ENCODE peak calls at places on chromosomes 13 and 19, in five cellular contexts. D is glutamatergic neuron, A is WTC11, J is ascending aorta, F is cardiac muscle cell. I is an unnamed sample.

GRCh38 chr13:73025212-73026012 is 33.4 kb upstream of the KLF5 start:
- DNase-seq in A (no peak), F (peak), D (no peak), J (no peak), I (no peak)

GRCh38 chr19:46718934-46719551 is 2.1 kb upstream of the PRKD2 start:
- DNase-seq in A (no peak), F (no peak), D (no peak), J (no peak), I (no peak)

GRCh38 chr13:19156013-19156825 is 25.4 kb downstream of the TUBA3C start:
- DNase-seq in A (no peak), D (no peak), F (no peak), J (no peak), I (no peak)

GRCh38 chr13:111857336-111857735 is 209.6 kb upstream of the SOX1 start:
- DNase-seq in F (no peak), D (no peak), A (no peak), J (no peak), I (no peak)

GRCh38 chr19:40348125-40348913 is at the start of the genes C19orf47 and PLD3:
- DNase-seq in J (peak), A (peak), D (peak), F (peak), I (peak)

GRCh38 chr13:36282818-36283432 is 14.7 kb downstream of the CCDC169 start:
- DNase-seq in A (no peak), D (no peak), J (no peak), F (peak), I (no peak)

GRCh38 chr13:99442273-99442895 is 58.9 kb upstream of the TM9SF2 start:
- DNase-seq in A (peak), J (no peak), D (no peak), F (peak), I (peak)

GRCh38 chr13:24323036-24323738 is 13.8 kb downstream of the C1QTNF9 start:
- DNase-seq in F (no peak), J (no peak), A (no peak), D (no peak), I (no peak)

GRCh38 chr13:71320452-71320851 is 546.6 kb downstream of the DACH1 start:
- DNase-seq in F (peak), D (peak), A (peak), J (no peak), I (no peak)

GRCh38 chr19:40217921-40218890 is at the start of gene TTC9B:
- DNase-seq in A (peak), D (peak), F (no peak), J (no peak), I (peak)

GRCh38 chr13:35349673-35350278 is 126.7 kb downstream of the MAB21L1 start:
- DNase-seq in F (peak), D (no peak), A (no peak), J (no peak), I (no peak)

GRCh38 chr19:41691268-41691970 is 3.3 kb upstream of the CEACAM7 start:
- DNase-seq in A (peak), F (peak), J (peak), D (peak), I (no peak)

GRCh38 chr19:35223856-35224505 is 4.6 kb downstream of the FAM187B start:
- DNase-seq in D (no peak), F (no peak), A (no peak), J (no peak), I (no peak)

GRCh38 chr19:18373892-18374629 is 11.9 kb upstream of the GDF15 start:
- DNase-seq in A (peak), J (peak), D (peak), F (peak), I (peak)

GRCh38 chr13:34391071-34391470 is 551.0 kb upstream of the NBEA start:
- DNase-seq in F (peak), J (no peak), A (no peak), D (no peak), I (no peak)

GRCh38 chr19:18478545-18479311 is 40.8 kb upstream of the ISYNA1 start:
- DNase-seq in J (peak), A (no peak), F (peak), D (no peak), I (no peak)

GRCh38 chr13:26423634-26424033 is 133.8 kb upstream of the WASF3 start:
- DNase-seq in F (peak), J (peak), D (no peak), A (no peak), I (no peak)

GRCh38 chr19:43779820-43780219 is 953 bp downstream of the KCNN4 start:
- DNase-seq in A (no peak), D (no peak), F (no peak), J (no peak), I (no peak)

GRCh38 chr19:4366666-4367335 is 23.4 kb downstream of the MPND start:
- DNase-seq in A (no peak), F (no peak), J (no peak), D (no peak), I (no peak)

GRCh38 chr13:27201661-27202060 is 30.1 kb upstream of the USP12 start:
- DNase-seq in D (no peak), J (no peak), F (no peak), A (no peak), I (no peak)

GRCh38 chr19:10718205-10719196 is 622 bp downstream of the DNM2 start:
- DNase-seq in D (peak), F (peak), J (no peak), A (peak), I (peak)

GRCh38 chr19:11018179-11018578 is 57.3 kb downstream of the SMARCA4 start:
- DNase-seq in A (no peak), F (no peak), J (no peak), D (no peak), I (no peak)

GRCh38 chr13:110343241-110343865 is 36.3 kb downstream of the COL4A2 start:
- DNase-seq in J (peak), A (no peak), F (no peak), D (no peak), I (no peak)

GRCh38 chr13:45055198-45055901 is 65.0 kb upstream of the GTF2F2 start:
- DNase-seq in J (no peak), A (no peak), F (peak), D (no peak), I (no peak)

GRCh38 chr19:29779921-29780320 is 31.9 kb upstream of the CCNE1 start:
- DNase-seq in A (peak), D (no peak), J (no peak), F (no peak), I (no peak)

GRCh38 chr13:72652681-72653080 is 74.7 kb downstream of the MZT1 start:
- DNase-seq in D (no peak), F (peak), J (no peak), A (no peak), I (no peak)

GRCh38 chr19:35692010-35692409 is 12.3 kb upstream of the ZBTB32 start:
- DNase-seq in J (no peak), A (no peak), D (no peak), F (no peak), I (no peak)

GRCh38 chr13:113918981-113919646 is 54.8 kb downstream of the C13orf46 start:
- DNase-seq in D (no peak), F (no peak), J (peak), A (peak), I (no peak)

GRCh38 chr13:82115391-82115790 is 1766.9 kb downstream of the SLITRK1 start:
- DNase-seq in J (no peak), F (no peak), A (no peak), D (no peak), I (no peak)

GRCh38 chr19:5150331-5150901 is 181.5 kb downstream of the KDM4B start:
- DNase-seq in D (peak), F (no peak), J (no peak), A (no peak), I (no peak)

GRCh38 chr19:16915734-16916133 is 26.9 kb downstream of the F2RL3 start:
- DNase-seq in D (no peak), A (no peak), F (no peak), J (no peak), I (no peak)

GRCh38 chr13:53920916-53921315 is 892.3 kb downstream of the OLFM4 start:
- DNase-seq in A (no peak), D (no peak), F (no peak), J (no peak), I (no peak)

GRCh38 chr13:24348797-24349515 is 39.6 kb downstream of the C1QTNF9 start:
- DNase-seq in F (no peak), J (no peak), A (no peak), D (no peak), I (no peak)

GRCh38 chr19:55866521-55866920 is 30.2 kb downstream of the NLRP4 start:
- DNase-seq in A (no peak), D (no peak), F (no peak), J (no peak), I (no peak)

GRCh38 chr19:461664-462551 is 1.1 kb upstream of the SHC2 start:
- DNase-seq in D (peak), A (peak), F (no peak), J (no peak), I (peak)

GRCh38 chr13:51923983-51924539 is 62.3 kb downstream of the CCDC70 start:
- DNase-seq in F (no peak), A (peak), D (no peak), J (no peak), I (no peak)

GRCh38 chr13:88125055-88125454 is 453.9 kb downstream of the SLITRK5 start:
- DNase-seq in F (no peak), J (no peak), A (no peak), D (no peak), I (no peak)
- TF ChIP-seq CTCF in F (no peak), J (no peak), A (no peak), D (no peak), I (no peak)

GRCh38 chr13:31878495-31878894 is 139.2 kb downstream of the RXFP2 start:
- DNase-seq in D (no peak), F (no peak), A (no peak), J (no peak), I (no peak)
- TF ChIP-seq CTCF in D (no peak), F (no peak), A (no peak), J (no peak), I (no peak)

GRCh38 chr13:28885191-28885590 is 65.1 kb downstream of the MTUS2 start:
- DNase-seq in D (no peak), J (no peak), A (no peak), F (no peak), I (no peak)

GRCh38 chr13:28889317-28889716 is 69.2 kb downstream of the MTUS2 start:
- DNase-seq in D (no peak), F (no peak), A (no peak), J (no peak), I (no peak)
- TF ChIP-seq CTCF in D (no peak), F (no peak), A (no peak), J (no peak), I (no peak)

GRCh38 chr13:97753942-97754670 is 199.4 kb upstream of the IPO5 start:
- DNase-seq in A (peak), D (no peak), F (no peak), J (no peak), I (no peak)
- TF ChIP-seq CTCF in A (peak), D (no peak), F (no peak), J (no peak), I (no peak)

DNA sequence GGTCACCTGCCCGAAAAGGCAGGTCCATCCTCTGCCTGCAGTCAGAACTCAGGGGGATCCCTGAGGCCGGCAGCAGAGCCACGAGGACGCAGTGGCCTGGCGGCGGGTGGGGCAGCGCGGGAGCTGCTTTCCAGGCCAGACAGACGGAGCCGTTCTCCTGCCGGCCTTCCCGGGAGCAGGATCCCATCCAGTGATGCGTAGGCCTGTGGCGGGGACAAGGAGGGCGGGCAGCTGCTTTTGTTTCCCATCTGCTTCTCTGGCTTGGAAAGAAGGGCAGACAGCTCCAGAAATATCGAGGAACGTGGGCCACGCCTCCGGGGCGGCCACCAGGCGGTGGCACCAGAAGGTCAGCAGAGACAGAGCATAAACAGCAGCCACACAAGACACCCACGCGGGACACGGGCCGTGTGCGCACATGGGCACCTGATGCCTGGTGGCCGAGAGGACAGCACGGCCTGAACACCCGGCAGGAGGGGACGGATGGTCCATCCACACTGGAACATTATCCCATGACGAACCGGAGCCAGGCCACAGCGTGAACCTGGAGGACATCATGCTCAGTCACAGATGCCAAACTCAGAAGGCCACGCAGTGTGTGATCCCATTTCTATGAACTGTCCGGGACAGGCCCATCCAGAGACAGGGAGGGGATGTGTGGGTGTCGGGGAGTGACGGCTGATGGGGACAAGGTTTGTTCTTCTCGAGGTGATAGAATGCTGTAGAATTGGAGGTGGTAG is 13.9 kb upstream of the MKNK2 start:
- DNase-seq in A (no peak), F (no peak), D (peak), J (no peak), I (no peak)
- TF ChIP-seq CTCF in A (no peak), F (no peak), D (no peak), J (no peak), I (no peak)

GRCh38 chr13:29743229-29743786 is 107.1 kb downstream of the UBL3 start:
- DNase-seq in D (no peak), F (peak), A (no peak), J (no peak), I (no peak)

GRCh38 chr13:29749401-29750177 is 100.8 kb downstream of the UBL3 start:
- DNase-seq in A (no peak), J (no peak), F (no peak), D (no peak), I (no peak)

GRCh38 chr13:29746167-29746677 is 104.2 kb downstream of the UBL3 start:
- DNase-seq in A (no peak), D (no peak), F (no peak), J (no peak), I (no peak)

GRCh38 chr13:29748097-29748496 is 102.3 kb downstream of the UBL3 start:
- DNase-seq in D (no peak), J (no peak), F (no peak), A (no peak), I (no peak)

DNA sequence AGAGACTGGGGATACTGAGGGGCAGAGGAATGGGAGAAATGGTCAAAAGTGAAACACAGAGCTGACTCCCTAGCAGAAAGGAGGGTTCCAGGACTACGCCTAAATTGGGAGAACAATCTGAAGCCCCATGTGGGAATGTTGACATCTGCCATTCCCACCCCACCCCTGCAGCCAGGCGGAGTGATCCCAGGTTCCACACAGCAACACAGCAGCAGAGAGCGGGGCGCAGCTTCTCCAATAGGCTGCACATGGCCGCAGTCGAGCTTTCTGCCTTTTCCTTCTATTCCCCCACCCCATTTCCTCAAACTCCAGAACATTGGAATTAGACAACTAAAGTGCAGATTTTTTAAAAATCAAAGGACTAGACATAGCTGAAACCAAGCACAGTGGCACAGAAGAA is 104.7 kb downstream of the UBL3 start:
- DNase-seq in D (no peak), J (no peak), A (no peak), F (no peak), I (no peak)
- TF ChIP-seq CTCF in D (no peak), J (no peak), A (no peak), F (no peak), I (no peak)

GRCh38 chr13:42337808-42338600 is 66.1 kb downstream of the AKAP11 start:
- DNase-seq in D (no peak), J (no peak), A (no peak), F (no peak), I (no peak)

GRCh38 chr13:42329239-42329638 is 57.3 kb downstream of the AKAP11 start:
- DNase-seq in A (no peak), D (no peak), F (no peak), J (no peak), I (no peak)

GRCh38 chr13:42330991-42331390 is 59.0 kb downstream of the AKAP11 start:
- DNase-seq in J (no peak), D (no peak), A (no peak), F (no peak), I (no peak)

GRCh38 chr13:42334329-42334706 is 62.4 kb downstream of the AKAP11 start:
- DNase-seq in D (no peak), A (no peak), J (no peak), F (no peak), I (no peak)

GRCh38 chr13:42333613-42334328 is 61.8 kb downstream of the AKAP11 start:
- DNase-seq in A (no peak), D (no peak), J (no peak), F (peak), I (no peak)
- TF ChIP-seq CTCF in A (peak), D (peak), J (no peak), F (peak), I (peak)

GRCh38 chr19:38650911-38651584 is 3.6 kb downstream of the ACTN4 start:
- DNase-seq in J (peak), A (no peak), F (peak), D (no peak), I (no peak)
- TF ChIP-seq CTCF in J (peak), A (no peak), F (no peak), D (no peak), I (no peak)

DNA sequence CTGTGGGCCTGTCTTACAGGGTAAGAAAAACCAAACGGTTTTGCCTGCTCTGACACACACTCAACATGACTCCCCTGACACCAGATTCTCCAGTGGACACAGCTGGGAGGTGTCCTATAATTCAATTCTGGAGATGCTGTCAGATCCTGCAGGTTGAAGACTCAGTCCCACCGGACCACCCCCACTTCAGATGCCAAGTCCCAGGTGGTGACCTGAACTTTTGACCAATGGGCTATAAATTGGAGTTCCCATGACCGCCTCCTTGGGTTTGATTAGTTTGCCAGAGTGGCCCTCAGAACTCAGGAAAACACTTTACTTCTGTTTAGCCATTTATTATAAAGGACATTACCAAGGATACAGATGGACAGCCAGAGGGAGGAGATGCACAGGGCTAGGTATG is 52.6 kb downstream of the RGCC start:
- DNase-seq in J (no peak), D (no peak), A (no peak), F (no peak), I (no peak)
- TF ChIP-seq CTCF in J (no peak), D (no peak), A (no peak), F (no peak), I (no peak)

GRCh38 chr13:50188696-50189095 is 173.5 kb downstream of the KCNRG start:
- DNase-seq in F (no peak), A (no peak), J (no peak), D (no peak), I (no peak)

GRCh38 chr13:50187352-50188029 is 172.2 kb downstream of the KCNRG start:
- DNase-seq in A (no peak), F (no peak), J (no peak), D (no peak), I (no peak)

GRCh38 chr13:50191004-50191403 is 175.8 kb downstream of the KCNRG start:
- DNase-seq in F (no peak), A (no peak), D (no peak), J (no peak), I (no peak)

GRCh38 chr13:50192272-50192813 is 177.1 kb downstream of the KCNRG start:
- DNase-seq in D (no peak), F (no peak), J (no peak), A (no peak), I (no peak)

GRCh38 chr13:50189450-50189849 is 174.2 kb downstream of the KCNRG start:
- DNase-seq in D (no peak), A (no peak), J (no peak), F (no peak), I (no peak)
- TF ChIP-seq CTCF in D (no peak), A (no peak), J (no peak), F (no peak), I (no peak)

I was measured in neural crest cell.